ENCODE peak calls at places on chromosome 17, in four cellular contexts. One of them, this sample, is unnamed.
A peak's percentile ranks its signal among the peaks of the same experiment; 100 is the strongest.

GRCh38 chr17:22268912-22269220 is 576.5 kb downstream of the KCNJ18 start:
- DNase-seq in GM12878: no peak
- DNase-seq in SK-N-SH: no peak
- DNase-seq in K562: no peak
- DNase-seq in this sample: no peak

GRCh38 chr17:66373944-66374817 is 71.8 kb downstream of the PRKCA start:
- DNase-seq in GM12878: no peak
- DNase-seq in SK-N-SH: peak; percentile 77
- DNase-seq in K562: peak; percentile 25
- DNase-seq in this sample: no peak

GRCh38 chr17:55778389-55779118 is 27.7 kb downstream of the PCTP start:
- DNase-seq in GM12878: no peak
- DNase-seq in SK-N-SH: no peak
- DNase-seq in K562: no peak
- DNase-seq in this sample: no peak

GRCh38 chr17:10278218-10278617 is 79.8 kb upstream of the GAS7 start:
- DNase-seq in GM12878: no peak
- DNase-seq in SK-N-SH: no peak
- DNase-seq in K562: no peak
- DNase-seq in this sample: no peak

GRCh38 chr17:36742267-36743000 is 141.1 kb downstream of the MRM1 start:
- DNase-seq in GM12878: no peak
- DNase-seq in SK-N-SH: no peak
- DNase-seq in K562: no peak
- DNase-seq in this sample: no peak

GRCh38 chr17:42337442-42337841 is 49.1 kb downstream of the STAT5A start:
- DNase-seq in GM12878: peak; percentile 94
- DNase-seq in SK-N-SH: no peak
- DNase-seq in K562: no peak
- DNase-seq in this sample: no peak

GRCh38 chr17:76720941-76721340 is 5.5 kb downstream of the JMJD6 start:
- DNase-seq in GM12878: no peak
- DNase-seq in SK-N-SH: no peak
- DNase-seq in K562: no peak
- DNase-seq in this sample: no peak

GRCh38 chr17:75338335-75338734 is 49.1 kb upstream of the SLC25A19 start:
- DNase-seq in GM12878: no peak
- DNase-seq in SK-N-SH: no peak
- DNase-seq in K562: no peak
- DNase-seq in this sample: peak; percentile 23

GRCh38 chr17:28227278-28228108 is 91.5 kb upstream of the TMEM97 start:
- DNase-seq in GM12878: no peak
- DNase-seq in SK-N-SH: peak; percentile 94
- DNase-seq in K562: no peak
- DNase-seq in this sample: peak; percentile 97

GRCh38 chr17:65022751-65023421 is 33.7 kb downstream of the GNA13 start:
- DNase-seq in GM12878: peak; percentile 96
- DNase-seq in SK-N-SH: no peak
- DNase-seq in K562: no peak
- DNase-seq in this sample: peak; percentile 70

GRCh38 chr17:75707096-75707720 is 14.1 kb upstream of the ITGB4 start:
- DNase-seq in GM12878: no peak
- DNase-seq in SK-N-SH: no peak
- DNase-seq in K562: no peak
- DNase-seq in this sample: no peak

GRCh38 chr17:74561580-74561979 is 5.7 kb downstream of the CD300H start:
- DNase-seq in GM12878: no peak
- DNase-seq in SK-N-SH: no peak
- DNase-seq in K562: no peak
- DNase-seq in this sample: no peak

GRCh38 chr17:74859439-74860228 is at the start of gene GRIN2C:
- DNase-seq in GM12878: no peak
- DNase-seq in SK-N-SH: peak; percentile 93
- DNase-seq in K562: peak; percentile 60
- DNase-seq in this sample: no peak

GRCh38 chr17:77325537-77325825 is 184.7 kb downstream of the SEC14L1 start:
- DNase-seq in GM12878: no peak
- DNase-seq in SK-N-SH: peak; percentile 32
- DNase-seq in K562: no peak
- DNase-seq in this sample: no peak

GRCh38 chr17:31130286-31131224 is 35.8 kb downstream of the NF1 start:
- DNase-seq in GM12878: no peak
- DNase-seq in SK-N-SH: no peak
- DNase-seq in K562: no peak
- DNase-seq in this sample: peak; percentile 36

GRCh38 chr17:45389354-45389753 is 43.3 kb downstream of the ARHGAP27 start:
- DNase-seq in GM12878: no peak
- DNase-seq in SK-N-SH: no peak
- DNase-seq in K562: no peak
- DNase-seq in this sample: no peak

GRCh38 chr17:63015824-63016223 is 49.8 kb downstream of the TANC2 start:
- DNase-seq in GM12878: no peak
- DNase-seq in SK-N-SH: no peak
- DNase-seq in K562: no peak
- DNase-seq in this sample: no peak

GRCh38 chr17:14068542-14069250 is 608 bp upstream of the COX10 start:
- DNase-seq in GM12878: no peak
- DNase-seq in SK-N-SH: no peak
- DNase-seq in K562: no peak
- DNase-seq in this sample: no peak

GRCh38 chr17:9643611-9644010 is 1.7 kb upstream of the USP43 start:
- DNase-seq in GM12878: no peak
- DNase-seq in SK-N-SH: no peak
- DNase-seq in K562: no peak
- DNase-seq in this sample: no peak

GRCh38 chr17:1340371-1340770 is 59.7 kb downstream of the YWHAE start:
- DNase-seq in GM12878: no peak
- DNase-seq in SK-N-SH: no peak
- DNase-seq in K562: no peak
- DNase-seq in this sample: no peak

GRCh38 chr17:29722411-29723198 is 99.9 kb upstream of the CORO6 start:
- DNase-seq in GM12878: peak; percentile 96
- DNase-seq in SK-N-SH: peak; percentile 39
- DNase-seq in K562: peak; percentile 29
- DNase-seq in this sample: peak; percentile 62

GRCh38 chr17:56099649-56100048 is 53.6 kb upstream of the ANKFN1 start:
- DNase-seq in GM12878: no peak
- DNase-seq in SK-N-SH: no peak
- DNase-seq in K562: no peak
- DNase-seq in this sample: no peak

GRCh38 chr17:68658999-68659780 is 58.0 kb upstream of the FAM20A start:
- DNase-seq in GM12878: no peak
- DNase-seq in SK-N-SH: no peak
- DNase-seq in K562: no peak
- DNase-seq in this sample: no peak

GRCh38 chr17:56598471-56598870 is 5.0 kb downstream of the NOG start:
- DNase-seq in GM12878: no peak
- DNase-seq in SK-N-SH: no peak
- DNase-seq in K562: no peak
- DNase-seq in this sample: no peak

GRCh38 chr17:6446516-6447100 is 2.4 kb downstream of the PIMREG start:
- DNase-seq in GM12878: no peak
- DNase-seq in SK-N-SH: no peak
- DNase-seq in K562: no peak
- DNase-seq in this sample: no peak

GRCh38 chr17:31541559-31541958 is 150.1 kb downstream of the RAB11FIP4 start:
- DNase-seq in GM12878: no peak
- DNase-seq in SK-N-SH: no peak
- DNase-seq in K562: no peak
- DNase-seq in this sample: peak; percentile 72

GRCh38 chr17:45391291-45391690 is 41.4 kb downstream of the ARHGAP27 start:
- DNase-seq in GM12878: no peak
- DNase-seq in SK-N-SH: no peak
- DNase-seq in K562: no peak
- DNase-seq in this sample: no peak

DNA sequence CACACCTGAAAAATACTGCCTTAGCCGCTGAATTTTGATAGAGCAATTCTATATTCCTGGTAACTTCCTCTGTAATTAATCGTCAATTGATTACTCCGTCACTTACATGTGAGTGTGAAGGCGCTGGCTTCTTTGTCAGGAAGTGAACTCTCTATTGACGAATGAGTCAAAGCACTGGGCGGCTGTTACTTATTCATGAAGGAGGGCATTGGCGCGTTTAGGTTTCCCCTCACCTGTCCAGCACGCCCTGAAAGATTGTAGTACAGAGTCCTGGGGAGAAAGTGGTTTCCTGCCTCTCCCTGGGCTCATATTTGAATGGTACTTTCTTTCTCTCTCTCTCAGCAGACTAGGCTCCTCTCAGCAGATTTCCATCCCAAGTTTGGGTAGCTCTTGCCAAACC is 21.0 kb downstream of the SOCS3 start:
- DNase-seq in GM12878: no peak
- DNase-seq in SK-N-SH: no peak
- DNase-seq in K562: no peak
- DNase-seq in this sample: no peak
- TF ChIP-seq JUND in GM12878: no peak
- TF ChIP-seq JUND in SK-N-SH: no peak
- TF ChIP-seq JUND in K562: no peak
- TF ChIP-seq JUND in this sample: no peak

GRCh38 chr17:39854909-39855308 is 9.2 kb downstream of the IKZF3 start:
- DNase-seq in GM12878: no peak
- DNase-seq in SK-N-SH: no peak
- DNase-seq in K562: no peak
- DNase-seq in this sample: no peak

GRCh38 chr17:39848600-39848999 is 15.5 kb downstream of the IKZF3 start:
- DNase-seq in GM12878: no peak
- DNase-seq in SK-N-SH: no peak
- DNase-seq in K562: no peak
- DNase-seq in this sample: no peak

DNA sequence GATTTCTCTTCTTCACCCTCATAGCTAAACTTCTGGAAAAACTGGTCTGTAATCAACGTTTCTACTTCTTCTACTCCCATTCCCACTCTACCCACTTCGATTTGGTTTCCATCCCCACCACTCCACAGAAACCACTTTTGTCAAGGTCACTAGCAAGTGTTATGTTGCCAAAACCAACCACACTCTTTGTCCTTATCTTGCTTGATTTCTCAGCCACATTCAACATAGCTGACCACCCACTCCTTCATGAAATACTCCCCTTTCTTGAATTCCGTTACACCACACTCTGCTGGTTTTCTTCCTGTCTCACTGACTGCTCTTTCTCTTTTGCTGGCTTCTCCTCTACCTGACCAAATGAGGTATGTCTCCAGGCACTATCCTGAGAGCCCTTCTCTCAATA is 11.9 kb downstream of the IKZF3 start:
- DNase-seq in GM12878: no peak
- DNase-seq in SK-N-SH: no peak
- DNase-seq in K562: no peak
- DNase-seq in this sample: no peak
- TF ChIP-seq JUND in GM12878: no peak
- TF ChIP-seq JUND in SK-N-SH: no peak
- TF ChIP-seq JUND in K562: no peak
- TF ChIP-seq JUND in this sample: no peak

GRCh38 chr17:18267927-18268711 is 7.7 kb downstream of the MIEF2 start:
- DNase-seq in GM12878: no peak
- DNase-seq in SK-N-SH: no peak
- DNase-seq in K562: no peak
- DNase-seq in this sample: no peak
- TF ChIP-seq JUND in GM12878: no peak
- TF ChIP-seq JUND in SK-N-SH: no peak
- TF ChIP-seq JUND in K562: no peak
- TF ChIP-seq JUND in this sample: no peak

GRCh38 chr17:83042522-83043158 is 36.8 kb upstream of the METRNL start:
- DNase-seq in GM12878: no peak
- DNase-seq in SK-N-SH: no peak
- DNase-seq in K562: no peak
- DNase-seq in this sample: no peak
- TF ChIP-seq JUND in GM12878: no peak
- TF ChIP-seq JUND in SK-N-SH: no peak
- TF ChIP-seq JUND in K562: no peak
- TF ChIP-seq JUND in this sample: no peak

DNA sequence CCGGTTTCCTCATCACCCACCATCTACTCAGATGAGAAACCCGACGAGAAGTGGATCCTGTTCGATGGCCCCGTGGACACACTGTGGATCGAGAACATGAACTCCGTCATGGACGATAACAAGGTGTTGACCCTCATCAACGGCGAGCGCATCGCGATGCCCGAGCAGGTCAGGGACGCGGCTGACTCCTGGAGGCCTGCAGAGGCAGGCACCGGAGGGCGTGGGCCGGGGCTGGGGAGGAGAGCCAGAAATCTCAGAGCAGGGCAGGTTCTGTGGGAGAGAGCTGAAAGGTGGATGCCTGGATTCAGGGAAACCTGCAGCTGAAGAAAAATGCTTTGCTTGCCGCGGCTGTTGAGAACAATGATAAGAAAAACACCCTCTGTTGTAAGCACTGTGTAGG is 47.2 kb upstream of the KDM6B start:
- DNase-seq in GM12878: no peak
- DNase-seq in SK-N-SH: no peak
- DNase-seq in K562: no peak
- DNase-seq in this sample: no peak
- TF ChIP-seq JUND in GM12878: no peak
- TF ChIP-seq JUND in SK-N-SH: no peak
- TF ChIP-seq JUND in K562: no peak
- TF ChIP-seq JUND in this sample: no peak

This sample was measured in T47D.